ENCODE peak calls at places on chromosomes 4 and X, in five cellular contexts. One of them, this sample, is unnamed.

GRCh38 chrX:32673193-32673592 is 538.2 kb downstream of the DMD start:
- DNase-seq in CD8-positive, alpha-beta T cell: no peak
- DNase-seq in activated CD4-positive, CD25-positive, alpha-beta regulatory T cell: no peak
- DNase-seq in HFF-Myc: no peak
- DNase-seq in GM06990: no peak
- DNase-seq in this sample: no peak

GRCh38 chr4:5812506-5813229 is 80.2 kb downstream of the CRMP1 start:
- DNase-seq in CD8-positive, alpha-beta T cell: no peak
- DNase-seq in activated CD4-positive, CD25-positive, alpha-beta regulatory T cell: no peak
- DNase-seq in HFF-Myc: peak; percentile 52
- DNase-seq in GM06990: no peak
- DNase-seq in this sample: peak; percentile 73

GRCh38 chr4:100486496-100486895 is 31.3 kb downstream of the EMCN start:
- DNase-seq in CD8-positive, alpha-beta T cell: no peak
- DNase-seq in activated CD4-positive, CD25-positive, alpha-beta regulatory T cell: no peak
- DNase-seq in HFF-Myc: no peak
- DNase-seq in GM06990: no peak
- DNase-seq in this sample: no peak

GRCh38 chr4:65265526-65265925 is 404.8 kb downstream of the EPHA5 start:
- DNase-seq in CD8-positive, alpha-beta T cell: no peak
- DNase-seq in activated CD4-positive, CD25-positive, alpha-beta regulatory T cell: no peak
- DNase-seq in HFF-Myc: no peak
- DNase-seq in GM06990: no peak
- DNase-seq in this sample: no peak

GRCh38 chrX:63561425-63561824 is 210.3 kb upstream of the SPIN4 start:
- DNase-seq in CD8-positive, alpha-beta T cell: no peak
- DNase-seq in activated CD4-positive, CD25-positive, alpha-beta regulatory T cell: no peak
- DNase-seq in HFF-Myc: no peak
- DNase-seq in GM06990: no peak
- DNase-seq in this sample: no peak

GRCh38 chrX:27391601-27392000 is 71.5 kb downstream of the PPP4R3C start:
- DNase-seq in CD8-positive, alpha-beta T cell: no peak
- DNase-seq in activated CD4-positive, CD25-positive, alpha-beta regulatory T cell: no peak
- DNase-seq in HFF-Myc: no peak
- DNase-seq in GM06990: no peak
- DNase-seq in this sample: no peak

GRCh38 chrX:11665144-11666040 is at the start of gene ARHGAP6:
- DNase-seq in CD8-positive, alpha-beta T cell: no peak
- DNase-seq in activated CD4-positive, CD25-positive, alpha-beta regulatory T cell: no peak
- DNase-seq in HFF-Myc: no peak
- DNase-seq in GM06990: peak; percentile 37
- DNase-seq in this sample: peak; percentile 37

GRCh38 chr4:186957952-186958555 is 234.4 kb upstream of the FAT1 start:
- DNase-seq in CD8-positive, alpha-beta T cell: no peak
- DNase-seq in activated CD4-positive, CD25-positive, alpha-beta regulatory T cell: no peak
- DNase-seq in HFF-Myc: peak; percentile 32
- DNase-seq in GM06990: no peak
- DNase-seq in this sample: no peak

GRCh38 chr4:13860126-13860525 is 232.6 kb upstream of the BOD1L1 start:
- DNase-seq in CD8-positive, alpha-beta T cell: no peak
- DNase-seq in activated CD4-positive, CD25-positive, alpha-beta regulatory T cell: no peak
- DNase-seq in HFF-Myc: no peak
- DNase-seq in GM06990: no peak
- DNase-seq in this sample: no peak

GRCh38 chrX:1807301-1807731 is 192.5 kb downstream of the ASMT start:
- DNase-seq in CD8-positive, alpha-beta T cell: no peak
- DNase-seq in activated CD4-positive, CD25-positive, alpha-beta regulatory T cell: no peak
- DNase-seq in HFF-Myc: no peak
- DNase-seq in GM06990: no peak
- DNase-seq in this sample: no peak

GRCh38 chr4:158376441-158376840 is 145.2 kb upstream of the RXFP1 start:
- DNase-seq in CD8-positive, alpha-beta T cell: no peak
- DNase-seq in activated CD4-positive, CD25-positive, alpha-beta regulatory T cell: no peak
- DNase-seq in HFF-Myc: no peak
- DNase-seq in GM06990: no peak
- DNase-seq in this sample: no peak

GRCh38 chrX:77597090-77597489 is 149.9 kb downstream of the FGF16 start:
- DNase-seq in CD8-positive, alpha-beta T cell: no peak
- DNase-seq in activated CD4-positive, CD25-positive, alpha-beta regulatory T cell: no peak
- DNase-seq in HFF-Myc: no peak
- DNase-seq in GM06990: no peak
- DNase-seq in this sample: no peak

GRCh38 chrX:154815274-154815818 is 10.1 kb upstream of the MPP1 start:
- DNase-seq in CD8-positive, alpha-beta T cell: no peak
- DNase-seq in activated CD4-positive, CD25-positive, alpha-beta regulatory T cell: no peak
- DNase-seq in HFF-Myc: no peak
- DNase-seq in GM06990: no peak
- DNase-seq in this sample: no peak

GRCh38 chr4:75391489-75392166 is 122.6 kb downstream of the RCHY1 start:
- DNase-seq in CD8-positive, alpha-beta T cell: no peak
- DNase-seq in activated CD4-positive, CD25-positive, alpha-beta regulatory T cell: no peak
- DNase-seq in HFF-Myc: no peak
- DNase-seq in GM06990: no peak
- DNase-seq in this sample: no peak

This sample was measured in GM20000.